ENCODE peak calls at places on chromosomes 1 and 21, in five cellular contexts. Z, X, J, T and P are unnamed samples.

GRCh38 chr1:214123061-214123784 is 135.4 kb downstream of the PROX1 start:
- DNase-seq in J (peak), X (peak), T (peak), Z (peak), P (peak)

GRCh38 chr1:100530901-100531487 is 6.9 kb upstream of the GPR88 start:
- DNase-seq in X (peak), Z (no peak), T (no peak), J (no peak), P (no peak)

GRCh38 chr1:169024800-169025253 is 81.7 kb upstream of the ATP1B1 start:
- DNase-seq in X (no peak), J (no peak), Z (no peak), T (no peak), P (peak)

GRCh38 chr1:44649788-44650158 is 24.5 kb downstream of the TMEM53 start:
- DNase-seq in X (no peak), Z (no peak), J (no peak), T (no peak), P (no peak)

GRCh38 chr1:36517415-36517814 is 34.7 kb upstream of the CSF3R start:
- DNase-seq in J (no peak), T (no peak), Z (no peak), X (no peak), P (no peak)

GRCh38 chr1:227316941-227317540 is 1.3 kb downstream of the CDC42BPA start:
- DNase-seq in J (no peak), X (peak), Z (no peak), T (no peak), P (no peak)

GRCh38 chr1:41343790-41344679 is 17.2 kb upstream of the FOXO6 start:
- DNase-seq in Z (no peak), T (no peak), X (no peak), J (no peak), P (no peak)

GRCh38 chr1:182962554-182963115 is 9.7 kb upstream of the SHCBP1L start:
- DNase-seq in Z (peak), T (peak), X (peak), J (peak), P (peak)

GRCh38 chr21:42513985-42514882 is 582 bp downstream of the SLC37A1 start:
- DNase-seq in X (no peak), Z (no peak), T (no peak), J (peak), P (peak)

GRCh38 chr1:186896211-186896610 is 67.5 kb downstream of the PLA2G4A start:
- DNase-seq in Z (no peak), T (no peak), J (no peak), X (peak), P (no peak)

GRCh38 chr1:44543064-44543815 is 131.0 kb downstream of the TMEM53 start:
- DNase-seq in Z (peak), T (peak), X (no peak), J (peak), P (no peak)

GRCh38 chr1:84540759-84541158 is 33.5 kb downstream of the CTBS start:
- DNase-seq in Z (no peak), T (no peak), J (no peak), X (no peak), P (no peak)

GRCh38 chr1:225724251-225724650 is 53.4 kb upstream of the SRP9 start:
- DNase-seq in Z (no peak), X (no peak), J (no peak), T (no peak), P (no peak)

GRCh38 chr21:39048064-39048463 is 135.2 kb downstream of the PSMG1 start:
- DNase-seq in X (peak), Z (peak), J (peak), T (no peak), P (peak)

GRCh38 chr1:176119549-176119948 is 87.5 kb downstream of the COP1 start:
- DNase-seq in J (no peak), T (no peak), X (peak), Z (no peak), P (no peak)

GRCh38 chr1:211229365-211229759 is 29.8 kb upstream of the RCOR3 start:
- DNase-seq in T (no peak), X (no peak), J (no peak), Z (no peak), P (no peak)

GRCh38 chr1:34371829-34372532 is 195.3 kb downstream of the C1orf94 start:
- DNase-seq in Z (no peak), J (no peak), X (no peak), T (no peak), P (no peak)

GRCh38 chr1:23619299-23620188 is 60.2 kb upstream of the ID3 start:
- DNase-seq in J (peak), X (peak), T (no peak), Z (no peak), P (peak)

GRCh38 chr1:113031060-113031933 is 41.7 kb upstream of the LRIG2 start:
- DNase-seq in Z (no peak), T (no peak), J (no peak), X (no peak), P (no peak)

GRCh38 chr1:211738709-211739301 is 63.4 kb upstream of the NEK2 start:
- DNase-seq in T (no peak), X (peak), Z (no peak), J (no peak), P (no peak)

GRCh38 chr1:1206376-1207253 is at the start of gene TNFRSF18:
- DNase-seq in X (no peak), Z (peak), T (peak), J (peak), P (peak)

GRCh38 chr1:2108213-2108876 is 58.1 kb downstream of the PRKCZ start:
- DNase-seq in Z (peak), X (peak), J (peak), T (peak), P (peak)

GRCh38 chr1:152029144-152029936 is 7.5 kb downstream of the S100A11 start:
- DNase-seq in T (no peak), X (peak), Z (no peak), J (no peak), P (peak)

GRCh38 chr1:113834716-113835115 is 22.4 kb upstream of the RSBN1 start:
- DNase-seq in Z (no peak), T (no peak), X (no peak), J (no peak), P (no peak)

GRCh38 chr1:118986291-118986838 is 1.8 kb downstream of the TBX15 start:
- DNase-seq in T (no peak), J (no peak), X (no peak), Z (no peak), P (no peak)

GRCh38 chr1:230123280-230124186 is 56.5 kb downstream of the GALNT2 start:
- DNase-seq in T (no peak), Z (no peak), J (no peak), X (peak), P (peak)

GRCh38 chr1:11898831-11899467 is 27.3 kb downstream of the KIAA2013 start:
- DNase-seq in X (no peak), T (no peak), J (peak), Z (peak), P (peak)

GRCh38 chr21:42666023-42666747 is 12.8 kb downstream of the PDE9A start:
- DNase-seq in Z (no peak), T (no peak), X (no peak), J (peak), P (no peak)

GRCh38 chr1:29517251-29518080 is 281.1 kb downstream of the PTPRU start:
- DNase-seq in X (no peak), J (peak), T (no peak), Z (no peak), P (no peak)

GRCh38 chr1:11156958-11157357 is 32.2 kb upstream of the ANGPTL7 start:
- DNase-seq in X (no peak), J (no peak), Z (no peak), T (no peak), P (no peak)

GRCh38 chr1:234413975-234414374 is 40.7 kb downstream of the COA6 start:
- DNase-seq in Z (no peak), T (no peak), J (no peak), X (no peak), P (no peak)

GRCh38 chr1:41341365-41341683 is 19.9 kb upstream of the FOXO6 start:
- DNase-seq in T (no peak), Z (no peak), J (no peak), X (no peak), P (no peak)

GRCh38 chr1:65469126-65469888 is 48.8 kb downstream of the LEPR start:
- DNase-seq in Z (no peak), J (no peak), X (peak), T (no peak), P (no peak)

GRCh38 chr1:148315081-148315811 is 163.2 kb upstream of the NBPF11 start:
- DNase-seq in T (no peak), Z (no peak), J (no peak), X (no peak), P (no peak)

GRCh38 chr1:180153032-180153431 is 1.6 kb upstream of the QSOX1 start:
- DNase-seq in X (no peak), T (no peak), J (no peak), Z (no peak), P (no peak)
- H3K27ac ChIP-seq in X (peak), T (no peak), J (no peak), Z (no peak), P (no peak)

GRCh38 chr1:54406339-54407181 is at the start of gene SSBP3:
- DNase-seq in J (peak), T (no peak), Z (peak), X (peak), P (peak)
- H3K23ac ChIP-seq in J (no peak), T (no peak), Z (peak), X (no peak), P (no peak)

GRCh38 chr1:38817958-38818705 is 41.4 kb downstream of the RRAGC start:
- DNase-seq in Z (peak), J (peak), T (no peak), X (no peak), P (peak)

GRCh38 chr1:38819516-38819915 is 40.1 kb downstream of the RRAGC start:
- DNase-seq in J (no peak), T (no peak), X (no peak), Z (no peak), P (no peak)

GRCh38 chr1:38815903-38816627 is 43.5 kb downstream of the RRAGC start:
- DNase-seq in T (no peak), X (no peak), J (peak), Z (no peak), P (no peak)

GRCh38 chr1:38818706-38819439 is 40.7 kb downstream of the RRAGC start:
- DNase-seq in T (no peak), J (peak), X (no peak), Z (no peak), P (no peak)

DNA sequence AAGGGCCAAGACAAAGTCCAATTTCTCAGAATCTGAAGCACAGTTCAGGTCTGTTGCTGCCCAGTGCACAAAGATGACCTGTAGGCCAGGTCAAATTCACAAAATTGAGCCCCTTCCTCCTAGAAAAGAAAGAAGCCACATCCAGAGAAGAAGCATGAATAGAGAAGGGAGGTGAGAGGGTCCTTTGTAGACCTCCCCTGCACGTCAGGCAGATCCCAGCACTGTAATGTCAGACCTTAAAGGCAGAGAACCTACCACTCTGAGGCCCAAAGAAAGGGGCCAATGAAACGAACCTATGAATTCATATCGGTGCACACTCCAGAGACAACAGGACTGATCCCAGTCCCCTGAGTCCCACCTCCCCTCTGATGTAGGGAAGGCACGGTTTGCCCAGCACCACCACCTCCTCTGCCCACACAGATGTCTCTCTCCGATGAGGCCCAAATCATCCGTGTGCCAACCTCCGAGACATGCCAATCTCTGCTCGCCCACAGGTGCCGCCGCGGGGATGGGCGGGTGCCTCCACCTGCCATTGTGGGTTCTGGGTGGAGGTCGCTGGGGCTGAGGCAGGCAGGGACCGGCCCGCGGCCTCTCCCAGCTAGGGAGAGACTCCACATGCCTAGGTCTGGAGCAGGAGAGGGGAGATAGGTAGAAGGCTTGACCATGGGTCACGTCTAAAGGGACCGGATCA is 42.2 kb downstream of the RRAGC start:
- DNase-seq in X (no peak), T (no peak), J (no peak), Z (no peak), P (no peak)
- H4K91ac ChIP-seq in X (no peak), T (peak), J (no peak), Z (peak), P (no peak)

DNA sequence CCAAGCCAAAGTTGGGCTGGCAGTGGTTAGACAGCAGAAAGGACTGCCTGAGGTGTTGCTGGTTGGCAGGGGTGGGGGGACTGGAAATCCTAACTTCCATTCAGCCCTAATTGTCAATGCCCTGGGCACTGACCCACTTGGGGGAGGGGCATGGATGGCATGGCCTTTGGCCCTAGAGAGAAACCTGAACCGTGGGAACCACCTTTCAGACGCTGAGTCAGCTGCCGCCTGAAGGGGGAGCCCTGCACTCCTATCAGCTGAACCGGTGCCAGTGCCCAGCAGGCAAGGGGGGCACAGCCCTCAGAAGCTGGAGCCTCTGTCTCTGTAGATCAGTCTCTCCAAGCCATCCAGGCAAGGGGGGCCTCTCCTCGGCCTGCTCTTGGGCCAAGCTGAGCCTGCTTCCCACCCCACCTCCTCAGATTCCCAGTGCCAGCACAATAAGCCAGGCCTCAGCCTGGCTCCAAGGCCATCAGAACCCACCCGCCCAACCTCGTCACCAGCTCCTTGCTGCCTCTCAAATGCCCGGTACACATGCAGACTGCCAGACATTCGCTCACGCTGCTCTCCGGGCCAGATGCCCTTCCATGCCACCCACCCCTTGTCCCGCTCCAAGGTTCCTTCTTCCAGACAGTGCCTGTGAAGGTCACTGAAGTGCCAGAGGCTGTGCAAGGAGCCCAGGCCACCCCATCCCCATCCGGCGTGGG is 11.6 kb downstream of the TINAGL1 start:
- DNase-seq in Z (peak), J (peak), X (no peak), T (no peak), P (no peak)
- H3K27ac ChIP-seq in Z (no peak), J (no peak), X (no peak), T (no peak), P (peak)

GRCh38 chr1:172657586-172657985 is 1.3 kb upstream of the FASLG start:
- DNase-seq in Z (no peak), T (no peak), J (no peak), X (no peak), P (no peak)
- H3K23ac ChIP-seq in Z (no peak), T (no peak), J (no peak), X (no peak), P (no peak)

GRCh38 chr1:21563971-21564370 is 54.7 kb downstream of the ALPL start:
- DNase-seq in J (no peak), X (no peak), T (no peak), Z (no peak), P (no peak)
- H4K91ac ChIP-seq in J (no peak), X (no peak), T (no peak), Z (no peak), P (no peak)